ENCODE peak calls at places on chromosomes 3 and 15, in seven cellular contexts. B, I, K, D, F, Q and W are unnamed samples.

GRCh38 chr3:64797000-64797399 is 109.2 kb upstream of the ADAMTS9 start:
- DNase-seq in D (no peak), B (no peak), F (no peak), K (no peak), I (no peak), Q (no peak), W (no peak)

GRCh38 chr3:15647629-15648167 is 46.2 kb downstream of the BTD start:
- DNase-seq in F (peak; percentile 47), D (peak; percentile 38), I (no peak), K (no peak), B (no peak), Q (peak; percentile 99), W (peak; percentile 42)

GRCh38 chr3:43102773-43103480 is 3.0 kb downstream of the POMGNT2 start:
- DNase-seq in D (no peak), F (no peak), Q (no peak), K (no peak), I (no peak), B (no peak), W (no peak)

GRCh38 chr15:68783226-68784054 is 37.3 kb downstream of the ANP32A start:
- DNase-seq in I (no peak), B (peak; percentile 8), D (peak; percentile 60), K (peak; percentile 63), Q (no peak), F (peak; percentile 53), W (no peak)

GRCh38 chr15:92898988-92899909 is 875 bp upstream of the CHD2 start:
- DNase-seq in B (peak; percentile 45), D (no peak), F (no peak), K (no peak), I (no peak), Q (peak; percentile 50), W (no peak)

GRCh38 chr3:190017575-190018288 is 103.0 kb downstream of the P3H2 start:
- DNase-seq in I (no peak), Q (peak; percentile 84), F (no peak), B (peak; percentile 31), K (no peak), D (no peak), W (peak; percentile 17)

GRCh38 chr15:62517541-62517940 is 352.5 kb upstream of the C2CD4B start:
- DNase-seq in Q (no peak), D (no peak), F (no peak), K (no peak), B (no peak), I (no peak), W (no peak)

GRCh38 chr15:90000175-90000923 is 775 bp upstream of the ZNF710 start:
- DNase-seq in K (peak; percentile 72), B (no peak), F (peak; percentile 55), D (peak; percentile 48), Q (peak; percentile 15), I (peak; percentile 28), W (no peak)

GRCh38 chr3:186287723-186288122 is 74.3 kb downstream of the DGKG start:
- DNase-seq in I (no peak), Q (peak; percentile 85), K (no peak), F (no peak), D (no peak), B (no peak), W (peak; percentile 24)

GRCh38 chr15:77907824-77908751 is 169.4 kb downstream of the TBC1D2B start:
- DNase-seq in Q (peak; percentile 18), K (peak; percentile 57), I (no peak), F (no peak), B (peak; percentile 36), D (no peak), W (no peak)

GRCh38 chr3:29871087-29871486 is 590.2 kb downstream of the RBMS3 start:
- DNase-seq in B (no peak), I (no peak), D (no peak), K (no peak), Q (no peak), F (no peak), W (no peak)

GRCh38 chr15:78207641-78208340 is 26.6 kb downstream of the ACSBG1 start:
- DNase-seq in K (no peak), F (no peak), B (no peak), Q (no peak), D (no peak), I (no peak), W (no peak)

GRCh38 chr15:71325461-71325860 is 210.2 kb downstream of the THSD4 start:
- DNase-seq in F (no peak), Q (peak; percentile 55), D (no peak), B (no peak), I (no peak), K (no peak), W (no peak)

GRCh38 chr3:57757642-57758297 is 1.7 kb downstream of the SLMAP start:
- DNase-seq in I (no peak), D (no peak), B (no peak), K (no peak), F (no peak), Q (peak; percentile 28), W (no peak)

GRCh38 chr3:88640581-88640980 is 466.8 kb upstream of the EPHA3 start:
- DNase-seq in I (no peak), F (no peak), K (no peak), B (no peak), Q (no peak), D (no peak), W (no peak)

GRCh38 chr3:78907367-78907766 is 860.4 kb downstream of the ROBO1 start:
- DNase-seq in I (no peak), Q (peak; percentile 35), F (no peak), B (no peak), D (no peak), K (no peak), W (no peak)

GRCh38 chr15:93378547-93378946 is 289.5 kb upstream of the RGMA start:
- DNase-seq in K (peak; percentile 88), Q (no peak), B (no peak), D (no peak), I (no peak), F (no peak), W (no peak)

GRCh38 chr3:101095703-101096102 is 102.5 kb upstream of the ABI3BP start:
- DNase-seq in F (no peak), D (no peak), K (no peak), Q (peak; percentile 23), I (no peak), B (no peak), W (no peak)

GRCh38 chr3:64223809-64224570 is 1.3 kb downstream of the PRICKLE2 start:
- DNase-seq in D (no peak), Q (peak; percentile 62), I (no peak), F (no peak), K (no peak), B (no peak), W (no peak)

GRCh38 chr3:68988740-68989139 is 24.7 kb downstream of the EOGT start:
- DNase-seq in F (no peak), K (no peak), I (no peak), Q (peak; percentile 95), B (no peak), D (no peak), W (no peak)
- TF ChIP-seq POLR2A in F (no peak), K (no peak), I (no peak), Q (no peak), B (no peak), D (no peak), W (no peak)

DNA sequence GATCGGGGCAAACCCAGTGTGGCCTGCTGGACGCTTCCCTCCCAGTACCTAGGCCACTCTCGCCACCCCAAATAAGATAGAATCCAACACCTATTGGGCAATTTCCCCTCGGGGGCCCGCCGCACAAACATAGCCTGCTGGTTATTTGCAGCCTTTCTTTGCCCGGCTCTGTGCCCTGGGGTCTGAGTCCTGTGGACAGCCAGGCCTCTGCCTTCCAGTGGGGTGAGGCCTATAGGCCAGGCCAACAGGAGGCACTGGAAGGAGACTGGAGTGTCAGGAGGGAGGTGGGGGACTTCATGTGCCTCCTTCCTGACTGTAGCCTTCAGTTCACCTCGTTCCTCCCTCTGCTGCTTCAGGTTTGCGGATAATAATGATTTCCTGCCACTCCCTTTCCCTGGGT is 47.4 kb upstream of the LDHAL6B start:
- DNase-seq in B (no peak), F (no peak), D (no peak), K (no peak), Q (no peak), I (no peak), W (no peak)
- TF ChIP-seq POLR2A in B (no peak), F (peak; percentile 24), D (no peak), K (no peak), Q (no peak), I (no peak), W (no peak)

GRCh38 chr3:14453368-14453710 is 50.9 kb downstream of the SLC6A6 start:
- DNase-seq in D (no peak), B (no peak), K (no peak), F (no peak), I (no peak), Q (no peak), W (no peak)

GRCh38 chr3:14451844-14452533 is 49.6 kb downstream of the SLC6A6 start:
- DNase-seq in K (peak; percentile 94), D (no peak), I (peak; percentile 71), Q (peak; percentile 98), F (no peak), B (no peak), W (peak; percentile 84)

GRCh38 chr3:14453841-14454630 is 51.6 kb downstream of the SLC6A6 start:
- DNase-seq in K (no peak), Q (no peak), I (no peak), F (no peak), B (no peak), D (no peak), W (no peak)

GRCh38 chr3:14450922-14451606 is 48.7 kb downstream of the SLC6A6 start:
- DNase-seq in K (no peak), B (no peak), F (no peak), Q (no peak), D (no peak), I (no peak), W (no peak)

DNA sequence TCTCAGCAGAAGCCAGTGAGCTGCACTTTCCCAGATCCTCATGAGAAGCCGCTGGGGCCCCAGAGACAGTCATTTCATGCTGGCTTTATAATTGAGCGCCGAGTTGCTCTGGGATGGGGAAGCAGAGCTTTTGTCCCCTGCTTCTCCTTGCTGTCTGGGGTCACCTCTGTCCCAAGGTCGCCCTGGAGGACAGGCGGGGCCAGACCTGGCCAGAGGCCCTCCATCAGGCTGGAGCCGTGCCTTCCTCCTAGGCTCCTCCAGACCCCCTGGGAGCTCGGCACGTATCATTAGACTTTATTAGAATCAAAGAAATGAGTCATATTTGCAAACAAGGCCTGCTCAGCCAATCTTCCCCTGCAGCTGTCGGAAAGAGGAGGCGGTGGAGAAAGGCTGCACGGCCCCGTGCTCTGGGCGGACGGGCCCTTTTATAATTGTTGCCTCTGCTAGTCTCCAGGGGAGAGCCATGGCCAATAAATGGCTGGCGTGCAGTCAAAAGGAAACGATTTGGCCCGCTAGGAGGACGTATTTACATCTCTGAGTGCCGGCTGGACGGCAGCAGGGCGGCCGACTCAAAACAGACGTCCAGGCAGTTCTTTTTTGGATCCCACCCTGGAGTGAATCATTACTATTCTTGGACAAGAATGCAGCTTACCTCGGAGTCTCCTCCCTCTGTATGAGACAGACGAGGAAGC is 50.4 kb downstream of the SLC6A6 start:
- DNase-seq in B (peak; percentile 73), I (peak; percentile 90), F (no peak), D (no peak), K (peak; percentile 98), Q (peak; percentile 98), W (peak; percentile 85)
- TF ChIP-seq POLR2A in B (no peak), I (no peak), F (no peak), D (no peak), K (no peak), Q (peak; percentile 75), W (no peak)

GRCh38 chr3:68999605-69000004 is 13.9 kb downstream of the EOGT start:
- DNase-seq in Q (peak; percentile 46), I (no peak), B (no peak), F (no peak), K (no peak), D (no peak), W (no peak)

GRCh38 chr3:68997887-68998286 is 15.6 kb downstream of the EOGT start:
- DNase-seq in I (no peak), Q (no peak), B (no peak), K (no peak), F (no peak), D (no peak), W (no peak)

GRCh38 chr3:68996356-68996995 is 17.0 kb downstream of the EOGT start:
- DNase-seq in D (no peak), Q (peak; percentile 84), K (no peak), F (no peak), I (no peak), B (no peak), W (no peak)
- TF ChIP-seq POLR2A in D (no peak), Q (no peak), K (no peak), F (no peak), I (no peak), B (no peak), W (no peak)